ENCODE peak calls at places on chromosome 22, in four cellular contexts. One of them, this sample, is unnamed. For H3K4me1 and H3K9me2, the result is how much of the 10 kb centered on the place peaks cover.

GRCh38 chr22:40426671-40427070 is 56.3 kb downstream of the SGSM3 start:
- DNase-seq in MM.1S: no peak
- DNase-seq in SK-N-SH: no peak
- DNase-seq in HCT116: no peak
- DNase-seq in this sample: no peak

GRCh38 chr22:21823740-21824438 is 43.6 kb downstream of the MAPK1 start:
- DNase-seq in MM.1S: no peak
- DNase-seq in SK-N-SH: no peak
- DNase-seq in HCT116: no peak
- DNase-seq in this sample: no peak

GRCh38 chr22:49825944-49826602 is 1.6 kb downstream of the BRD1 start:
- DNase-seq in MM.1S: peak
- DNase-seq in SK-N-SH: no peak
- DNase-seq in HCT116: no peak
- DNase-seq in this sample: peak

GRCh38 chr22:48101704-48102103 is 1339.3 kb downstream of the TBC1D22A start:
- DNase-seq in MM.1S: no peak
- DNase-seq in SK-N-SH: no peak
- DNase-seq in HCT116: no peak
- DNase-seq in this sample: no peak

GRCh38 chr22:49829044-49829719 is 1.5 kb upstream of the BRD1 start:
- DNase-seq in MM.1S: no peak
- DNase-seq in SK-N-SH: no peak
- DNase-seq in HCT116: no peak
- DNase-seq in this sample: no peak

GRCh38 chr22:38735465-38736256 is 20.1 kb downstream of the SUN2 start:
- DNase-seq in MM.1S: peak
- DNase-seq in SK-N-SH: no peak
- DNase-seq in HCT116: no peak
- DNase-seq in this sample: no peak

GRCh38 chr22:45602004-45602733 is 69.5 kb upstream of the ATXN10 start:
- DNase-seq in MM.1S: no peak
- DNase-seq in SK-N-SH: peak
- DNase-seq in HCT116: no peak
- DNase-seq in this sample: no peak

GRCh38 chr22:37079668-37080171 is 28.2 kb downstream of the KCTD17 start:
- DNase-seq in MM.1S: no peak
- DNase-seq in SK-N-SH: no peak
- DNase-seq in HCT116: no peak
- DNase-seq in this sample: no peak

GRCh38 chr22:39207141-39208012 is 37.4 kb downstream of the PDGFB start:
- DNase-seq in MM.1S: no peak
- DNase-seq in SK-N-SH: no peak
- DNase-seq in HCT116: no peak
- DNase-seq in this sample: no peak

GRCh38 chr22:50507421-50507990 is at the start of gene LMF2:
- DNase-seq in MM.1S: no peak
- DNase-seq in SK-N-SH: peak
- DNase-seq in HCT116: no peak
- DNase-seq in this sample: peak

GRCh38 chr22:42001127-42001526 is 2.5 kb downstream of the WBP2NL start:
- DNase-seq in MM.1S: no peak
- DNase-seq in SK-N-SH: no peak
- DNase-seq in HCT116: no peak
- DNase-seq in this sample: no peak

GRCh38 chr22:24319451-24319850 is 48.8 kb downstream of the SPECC1L start:
- DNase-seq in MM.1S: no peak
- DNase-seq in SK-N-SH: no peak
- DNase-seq in HCT116: no peak
- DNase-seq in this sample: no peak

GRCh38 chr22:38802671-38803121 is 8.8 kb upstream of the DNAL4 start:
- DNase-seq in MM.1S: no peak
- DNase-seq in SK-N-SH: no peak
- DNase-seq in HCT116: peak
- DNase-seq in this sample: no peak

GRCh38 chr22:45864959-45865496 is 111.9 kb downstream of the WNT7B start:
- DNase-seq in MM.1S: no peak
- DNase-seq in SK-N-SH: no peak
- DNase-seq in HCT116: no peak
- DNase-seq in this sample: no peak

GRCh38 chr22:32200752-32201151 is 4.1 kb downstream of the RFPL2 start:
- DNase-seq in MM.1S: peak
- DNase-seq in SK-N-SH: no peak
- DNase-seq in HCT116: no peak
- DNase-seq in this sample: peak

GRCh38 chr22:39089928-39090327 is 7.1 kb upstream of the APOBEC3H start:
- DNase-seq in MM.1S: no peak
- DNase-seq in SK-N-SH: no peak
- DNase-seq in HCT116: no peak
- DNase-seq in this sample: no peak

GRCh38 chr22:37428649-37429586 is 1.6 kb upstream of the ELFN2 start:
- DNase-seq in MM.1S: peak
- DNase-seq in SK-N-SH: peak
- DNase-seq in HCT116: peak
- DNase-seq in this sample: peak

GRCh38 chr22:24697671-24698082 is 76.8 kb downstream of the PIWIL3 start:
- DNase-seq in MM.1S: no peak
- DNase-seq in SK-N-SH: no peak
- DNase-seq in HCT116: no peak
- DNase-seq in this sample: no peak

GRCh38 chr22:39622881-39623367 is 52.4 kb downstream of the CACNA1I start:
- DNase-seq in MM.1S: peak
- DNase-seq in SK-N-SH: peak
- DNase-seq in HCT116: peak
- DNase-seq in this sample: no peak

GRCh38 chr22:41787331-41787730 is 13.1 kb upstream of the CCDC134 start:
- DNase-seq in MM.1S: no peak
- DNase-seq in SK-N-SH: no peak
- DNase-seq in HCT116: no peak
- DNase-seq in this sample: no peak

GRCh38 chr22:49724893-49725489 is 102.7 kb downstream of the BRD1 start:
- DNase-seq in MM.1S: peak
- DNase-seq in SK-N-SH: peak
- DNase-seq in HCT116: peak
- DNase-seq in this sample: peak

GRCh38 chr22:25105817-25106650 is 93.6 kb upstream of the CRYBB3 start:
- DNase-seq in MM.1S: no peak
- DNase-seq in SK-N-SH: no peak
- DNase-seq in HCT116: no peak
- DNase-seq in this sample: no peak

GRCh38 chr22:40919446-40919845 is 31.7 kb upstream of the RBX1 start:
- DNase-seq in MM.1S: no peak
- DNase-seq in SK-N-SH: no peak
- DNase-seq in HCT116: no peak
- DNase-seq in this sample: no peak

GRCh38 chr22:45424241-45424731 is 10.8 kb downstream of the RIBC2 start:
- DNase-seq in MM.1S: no peak
- DNase-seq in SK-N-SH: no peak
- DNase-seq in HCT116: no peak
- DNase-seq in this sample: no peak

GRCh38 chr22:24185001-24185500 is 3.8 kb downstream of the SUSD2 start:
- DNase-seq in MM.1S: no peak
- DNase-seq in SK-N-SH: peak
- DNase-seq in HCT116: no peak
- DNase-seq in this sample: no peak

GRCh38 chr22:37276771-37277170 is 5.5 kb upstream of the CYTH4 start:
- DNase-seq in MM.1S: no peak
- DNase-seq in SK-N-SH: no peak
- DNase-seq in HCT116: no peak
- DNase-seq in this sample: no peak

GRCh38 chr22:26568207-26568706 is 21.7 kb downstream of the TPST2 start:
- DNase-seq in MM.1S: no peak
- DNase-seq in SK-N-SH: no peak
- DNase-seq in HCT116: no peak
- DNase-seq in this sample: no peak
- H3K4me1 ChIP-seq in MM.1S: under half
- H3K4me1 ChIP-seq in SK-N-SH: under half
- H3K4me1 ChIP-seq in HCT116: under half
- H3K4me1 ChIP-seq in this sample: under half

DNA sequence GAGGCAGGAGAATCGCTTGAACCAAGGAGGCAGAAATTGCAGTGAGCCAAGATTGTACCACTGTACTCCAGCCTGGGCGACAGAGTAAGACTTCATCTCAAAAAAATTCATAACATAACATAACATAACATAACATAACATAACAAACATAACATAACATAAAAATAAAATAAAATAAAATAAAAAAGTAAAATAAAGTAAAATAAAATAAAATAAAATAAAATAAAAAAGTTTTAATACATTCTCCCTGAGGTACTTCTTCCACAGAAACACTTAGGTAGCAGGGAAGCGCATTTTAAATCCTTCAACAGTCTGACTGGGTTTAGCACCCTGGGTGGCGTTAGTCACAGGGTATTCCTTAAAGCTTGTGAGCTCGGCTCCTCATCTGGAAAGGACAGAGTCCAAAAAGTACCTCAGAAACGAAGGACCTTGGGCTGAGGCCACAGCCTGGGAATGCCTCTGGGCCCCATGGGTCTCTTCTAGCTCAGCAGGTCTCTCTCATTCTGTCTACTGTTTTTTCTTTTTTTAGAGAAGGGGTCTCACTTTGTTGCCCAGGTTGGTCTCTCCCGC is 41.7 kb downstream of the MICAL3 start:
- DNase-seq in MM.1S: no peak
- DNase-seq in SK-N-SH: no peak
- DNase-seq in HCT116: no peak
- DNase-seq in this sample: no peak
- H3K27ac ChIP-seq in MM.1S: no peak
- H3K27ac ChIP-seq in SK-N-SH: no peak
- H3K27ac ChIP-seq in HCT116: no peak
- H3K27ac ChIP-seq in this sample: peak

GRCh38 chr22:43078522-43078921 is 10.7 kb downstream of the TTLL1 start:
- DNase-seq in MM.1S: no peak
- DNase-seq in SK-N-SH: no peak
- DNase-seq in HCT116: no peak
- DNase-seq in this sample: no peak
- H3K9me2 ChIP-seq in MM.1S: under half
- H3K9me2 ChIP-seq in SK-N-SH: under half
- H3K9me2 ChIP-seq in HCT116: under half
- H3K9me2 ChIP-seq in this sample: under half

DNA sequence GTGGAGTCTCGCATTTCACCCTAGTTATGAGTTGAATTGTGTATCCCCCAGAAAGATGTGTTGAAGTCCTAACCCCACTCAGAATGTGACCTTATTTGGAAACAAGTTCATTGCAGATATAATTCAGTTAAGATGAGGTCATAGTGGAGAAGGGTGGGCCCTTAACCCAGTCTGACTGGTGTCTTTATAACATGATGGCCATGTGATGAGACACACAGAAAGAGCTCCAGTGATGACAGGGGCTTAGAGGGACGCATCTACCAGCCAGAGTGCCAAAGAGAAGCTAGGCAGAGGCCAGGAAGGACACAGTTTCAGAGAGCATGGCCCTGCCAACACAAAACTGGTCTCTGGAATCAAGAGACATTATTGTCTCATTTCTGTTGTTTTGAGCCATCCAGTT is 50.3 kb downstream of the LARGE1 start:
- DNase-seq in MM.1S: no peak
- DNase-seq in SK-N-SH: no peak
- DNase-seq in HCT116: no peak
- DNase-seq in this sample: no peak
- H3K4me1 ChIP-seq in MM.1S: under half
- H3K4me1 ChIP-seq in SK-N-SH: under half
- H3K4me1 ChIP-seq in HCT116: under half
- H3K4me1 ChIP-seq in this sample: under half

GRCh38 chr22:28898233-28898629 is 14.9 kb downstream of the ZNRF3 start:
- DNase-seq in MM.1S: no peak
- DNase-seq in SK-N-SH: no peak
- DNase-seq in HCT116: no peak
- DNase-seq in this sample: no peak
- H3K27ac ChIP-seq in MM.1S: no peak
- H3K27ac ChIP-seq in SK-N-SH: no peak
- H3K27ac ChIP-seq in HCT116: no peak
- H3K27ac ChIP-seq in this sample: no peak

GRCh38 chr22:43241138-43241597 is 54.2 kb upstream of the TTLL12 start:
- DNase-seq in MM.1S: no peak
- DNase-seq in SK-N-SH: no peak
- DNase-seq in HCT116: no peak
- DNase-seq in this sample: no peak
- H3K9me2 ChIP-seq in MM.1S: under half
- H3K9me2 ChIP-seq in SK-N-SH: under half
- H3K9me2 ChIP-seq in HCT116: under half
- H3K9me2 ChIP-seq in this sample: under half

DNA sequence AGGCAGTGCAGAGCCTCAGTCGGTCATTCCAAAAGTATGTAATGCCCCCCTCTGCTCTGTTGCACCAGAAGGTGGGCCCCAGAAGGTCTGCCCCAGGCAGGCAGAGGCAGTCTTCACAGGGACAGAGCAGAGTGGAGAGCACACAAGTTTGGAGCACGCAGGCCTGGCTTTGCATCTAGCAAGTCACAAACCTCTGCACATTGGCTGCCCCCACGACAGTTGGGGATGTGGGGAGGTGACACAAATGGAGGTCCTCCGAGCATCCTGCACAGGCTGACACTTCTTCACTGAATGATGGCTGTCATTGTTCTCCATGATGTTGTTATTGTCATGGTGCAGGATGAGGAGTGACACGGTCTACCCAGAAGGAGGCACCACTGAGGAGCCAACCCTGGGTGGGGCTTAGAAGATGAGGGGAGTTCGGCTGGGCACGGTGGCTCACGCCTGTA is 11.9 kb downstream of the TOM1 start:
- DNase-seq in MM.1S: no peak
- DNase-seq in SK-N-SH: no peak
- DNase-seq in HCT116: no peak
- DNase-seq in this sample: no peak
- H3K4me1 ChIP-seq in MM.1S: half or more
- H3K4me1 ChIP-seq in SK-N-SH: under half
- H3K4me1 ChIP-seq in HCT116: under half
- H3K4me1 ChIP-seq in this sample: under half

This sample was measured in OCI-LY7.